ENCODE peak calls at places on chromosomes 11 and 22, in ten cellular contexts. R is kidney; E is natural killer cell; W is tibial nerve; O is nephron progenitor cell; H is activated CD8-positive, alpha-beta T cell treated with anti-CD3 and anti-CD28 coated beads for 36 hours; P is fibroblast of lung; U is kidney epithelial cell; Y is cardiac muscle cell; Z is cardiac fibroblast. A is an unnamed sample.

GRCh38 chr22:44738347-44738715 is 14.0 kb upstream of the ARHGAP8 start:
- DNase-seq in R (peak), E (no peak), W (no peak), O (no peak), H (no peak), P (peak), U (no peak), Y (no peak), Z (no peak), A (no peak)

GRCh38 chr11:73317373-73317772 is 9.3 kb downstream of the ARHGEF17 start:
- DNase-seq in R (peak), E (no peak), W (no peak), O (no peak), H (no peak), P (peak), U (no peak), Y (no peak), Z (no peak), A (no peak)

GRCh38 chr22:23218867-23219251 is 38.5 kb downstream of the BCR start:
- DNase-seq in R (peak), E (no peak), W (no peak), O (peak), H (peak), P (peak), U (peak), Y (peak), Z (no peak), A (no peak)

GRCh38 chr22:24120029-24120428 is 61.3 kb upstream of the SUSD2 start:
- DNase-seq in R (no peak), E (no peak), W (no peak), O (no peak), H (no peak), P (no peak), U (no peak), Y (peak), Z (no peak), A (no peak)

GRCh38 chr11:119684361-119685072 is 44.5 kb downstream of the NECTIN1 start:
- DNase-seq in R (no peak), E (peak), W (no peak), O (peak), H (peak), P (peak), U (peak), Y (no peak), Z (peak), A (no peak)

GRCh38 chr11:70952171-70952570 is 300.2 kb downstream of the SHANK2 start:
- DNase-seq in R (peak), E (no peak), W (no peak), O (no peak), H (no peak), P (no peak), U (no peak), Y (no peak), Z (no peak), A (no peak)

GRCh38 chr22:49627217-49628181 is 200.2 kb downstream of the BRD1 start:
- DNase-seq in R (peak), E (no peak), W (no peak), O (no peak), H (no peak), P (no peak), U (no peak), Y (no peak), Z (no peak), A (no peak)

GRCh38 chr22:32469799-32470212 is 4.8 kb upstream of the FBXO7 start:
- DNase-seq in R (no peak), E (no peak), W (no peak), O (peak), H (no peak), P (peak), U (no peak), Y (no peak), Z (peak), A (peak)

GRCh38 chr11:86737223-86737622 is 63.1 kb upstream of the PRSS23 start:
- DNase-seq in R (no peak), E (no peak), W (no peak), O (no peak), H (no peak), P (no peak), U (no peak), Y (no peak), Z (no peak), A (no peak)

GRCh38 chr11:71150859-71151258 is 101.5 kb downstream of the SHANK2 start:
- DNase-seq in R (no peak), E (no peak), W (no peak), O (no peak), H (no peak), P (no peak), U (no peak), Y (no peak), Z (no peak), A (no peak)

GRCh38 chr11:122202951-122203456 is 87.0 kb upstream of the BLID start:
- DNase-seq in R (peak), E (peak), W (peak), O (peak), H (peak), P (peak), U (no peak), Y (peak), Z (peak), A (peak)

GRCh38 chr11:87092159-87092558 is 54.4 kb downstream of the TMEM135 start:
- DNase-seq in R (no peak), E (no peak), W (no peak), O (no peak), H (no peak), P (no peak), U (no peak), Y (no peak), Z (peak), A (no peak)

GRCh38 chr22:29195964-29196666 is 9.6 kb upstream of the EMID1 start:
- DNase-seq in R (peak), E (no peak), W (no peak), O (no peak), H (no peak), P (no peak), U (no peak), Y (no peak), Z (no peak), A (peak)

GRCh38 chr11:86291466-86292262 is 10.4 kb upstream of the HIKESHI start:
- DNase-seq in R (no peak), E (no peak), W (peak), O (peak), H (peak), P (peak), U (peak), Y (peak), Z (peak), A (peak)

GRCh38 chr11:71551711-71552110 is 3.5 kb downstream of the KRTAP5-9 start:
- DNase-seq in R (no peak), E (no peak), W (no peak), O (no peak), H (no peak), P (no peak), U (no peak), Y (no peak), Z (no peak), A (no peak)

DNA sequence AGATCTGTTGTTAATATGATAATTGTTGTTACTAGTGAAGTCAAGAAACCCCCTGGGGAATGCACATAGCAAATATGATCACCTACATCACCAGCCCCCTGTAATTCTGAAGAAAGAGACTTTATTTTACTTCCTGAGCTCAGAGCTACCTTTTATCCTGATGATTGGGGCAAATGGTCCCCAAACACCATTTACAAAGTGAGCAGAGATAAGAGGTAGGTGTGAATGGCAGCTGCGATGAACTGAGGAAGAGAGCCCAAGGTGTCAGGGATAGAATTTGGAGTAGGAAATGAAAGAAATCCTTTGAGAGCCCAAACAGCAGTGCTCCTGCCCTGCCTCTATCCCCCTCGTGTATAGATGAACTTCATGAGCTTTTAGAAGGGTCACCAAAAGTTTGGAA is 69.1 kb downstream of the TENM4 start:
- DNase-seq in R (no peak), E (no peak), W (no peak), O (no peak), H (no peak), P (no peak), U (no peak), Y (no peak), Z (no peak), A (no peak)
- TF ChIP-seq CTCF in R (no peak), E (no peak), W (no peak), O (no peak), H (no peak), P (no peak), U (no peak), Y (no peak), Z (no peak), A (no peak)

DNA sequence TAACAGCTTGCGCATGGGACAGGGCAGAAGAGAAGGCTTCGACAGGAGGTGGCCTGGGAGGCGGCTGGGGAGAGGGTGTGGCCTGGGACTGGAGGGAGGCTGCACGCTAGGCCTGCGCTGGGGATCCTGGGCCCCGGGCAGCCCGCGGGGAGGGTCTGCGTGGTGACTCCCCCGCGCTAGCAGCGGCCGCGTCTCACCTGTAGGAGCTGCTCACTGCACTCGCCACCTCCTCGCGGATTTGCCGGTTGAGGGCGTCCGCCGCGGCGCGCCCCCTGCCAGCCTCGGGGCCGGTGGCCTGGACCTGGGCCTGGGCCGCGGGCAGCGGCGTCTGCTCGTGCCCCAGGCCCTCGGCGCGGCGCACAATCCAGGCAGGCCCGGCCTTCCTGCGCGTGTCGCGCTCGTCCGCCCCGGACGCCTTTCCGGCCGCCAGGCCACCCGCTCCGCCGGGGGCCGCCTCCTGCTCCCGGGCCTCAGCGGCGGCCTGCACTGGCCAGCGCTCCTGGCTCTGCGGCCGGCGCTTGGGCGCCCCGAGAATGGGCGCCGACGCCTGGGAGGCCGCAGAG is 1.5 kb downstream of the MAP6 start:
- DNase-seq in R (peak), E (no peak), W (no peak), O (peak), H (peak), P (peak), U (no peak), Y (peak), Z (no peak), A (no peak)
- TF ChIP-seq CTCF in R (peak), E (no peak), W (no peak), O (no peak), H (no peak), P (no peak), U (no peak), Y (no peak), Z (no peak), A (no peak)

GRCh38 chr11:19320764-19321163 is 80.0 kb upstream of the E2F8 start:
- DNase-seq in R (no peak), E (no peak), W (peak), O (no peak), H (no peak), P (no peak), U (no peak), Y (no peak), Z (no peak), A (no peak)

GRCh38 chr11:19327280-19327679 is 86.5 kb upstream of the E2F8 start:
- DNase-seq in R (no peak), E (no peak), W (no peak), O (no peak), H (no peak), P (no peak), U (no peak), Y (no peak), Z (no peak), A (no peak)

GRCh38 chr11:19321351-19321750 is 80.6 kb upstream of the E2F8 start:
- DNase-seq in R (no peak), E (no peak), W (no peak), O (no peak), H (no peak), P (no peak), U (no peak), Y (no peak), Z (no peak), A (no peak)

GRCh38 chr11:19326499-19326898 is 85.8 kb upstream of the E2F8 start:
- DNase-seq in R (no peak), E (no peak), W (no peak), O (no peak), H (no peak), P (peak), U (no peak), Y (no peak), Z (peak), A (no peak)

DNA sequence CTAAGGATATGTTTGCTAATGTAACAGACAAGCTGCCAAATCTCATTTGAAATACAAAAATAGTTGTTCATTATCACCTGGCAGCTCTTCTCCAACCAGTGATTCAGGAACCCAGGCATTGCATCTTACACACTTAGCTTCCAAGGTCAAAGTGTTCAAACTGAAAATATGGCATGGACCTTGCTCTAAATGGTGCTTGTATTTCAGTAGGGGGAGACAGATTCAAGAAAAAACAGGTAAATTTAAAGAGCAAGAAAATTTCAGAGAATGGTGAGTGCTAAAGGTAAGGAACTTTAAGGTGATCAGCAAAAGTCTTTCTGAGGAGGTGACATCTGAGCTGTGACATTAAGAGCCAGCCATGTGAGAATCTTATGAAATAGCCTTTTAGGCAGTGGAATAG is 82.8 kb upstream of the E2F8 start:
- DNase-seq in R (no peak), E (no peak), W (no peak), O (no peak), H (no peak), P (no peak), U (no peak), Y (no peak), Z (peak), A (no peak)
- TF ChIP-seq CTCF in R (no peak), E (no peak), W (no peak), O (no peak), H (no peak), P (no peak), U (peak), Y (peak), Z (peak), A (no peak)

DNA sequence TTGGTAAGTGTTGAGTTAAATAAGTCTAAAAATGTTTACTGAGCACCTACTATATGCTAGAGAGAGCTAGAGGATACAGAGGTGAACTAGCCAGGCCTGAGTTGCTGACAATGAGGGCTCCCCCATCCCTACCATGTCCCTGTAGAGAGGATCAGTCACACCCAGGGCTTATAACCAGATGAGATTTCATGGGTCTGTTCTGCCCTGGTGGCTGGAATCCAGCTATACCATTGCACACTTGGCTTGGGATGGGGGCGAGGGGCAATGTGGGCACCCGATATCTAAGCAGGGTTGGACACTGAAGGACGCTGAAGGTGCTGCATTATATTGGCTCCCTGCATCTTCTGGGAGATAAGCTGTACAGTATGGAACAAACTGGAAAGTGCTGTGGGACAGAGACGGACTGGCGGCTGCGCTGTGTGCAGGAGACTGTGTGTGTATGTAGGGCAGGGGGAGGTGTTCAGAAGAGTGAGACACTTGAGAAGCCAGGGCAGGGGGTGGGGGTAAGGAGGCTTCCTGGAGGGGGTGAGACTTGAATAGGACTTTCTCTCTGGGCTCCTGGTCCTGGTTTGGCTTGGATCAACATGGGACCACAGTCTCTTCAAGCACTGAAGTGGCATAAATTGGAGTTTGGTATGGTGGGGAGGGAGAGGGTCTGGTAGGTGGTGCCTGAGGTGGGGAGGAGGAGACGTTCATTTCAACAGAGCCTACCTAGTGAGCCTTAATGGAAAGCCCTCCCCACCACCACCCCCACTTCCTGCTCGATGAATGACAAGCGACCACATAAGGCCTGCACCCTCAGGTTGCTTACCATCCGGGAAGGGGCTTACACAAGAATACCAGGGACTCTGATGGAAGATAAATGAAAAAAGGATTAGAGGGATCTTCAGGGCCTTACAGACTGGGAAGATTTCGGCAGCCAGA is 1.8 kb downstream of the CD82 start:
- DNase-seq in R (no peak), E (no peak), W (no peak), O (no peak), H (peak), P (no peak), U (no peak), Y (no peak), Z (no peak), A (no peak)
- TF ChIP-seq CTCF in R (no peak), E (no peak), W (no peak), O (no peak), H (no peak), P (peak), U (peak), Y (peak), Z (peak), A (no peak)

DNA sequence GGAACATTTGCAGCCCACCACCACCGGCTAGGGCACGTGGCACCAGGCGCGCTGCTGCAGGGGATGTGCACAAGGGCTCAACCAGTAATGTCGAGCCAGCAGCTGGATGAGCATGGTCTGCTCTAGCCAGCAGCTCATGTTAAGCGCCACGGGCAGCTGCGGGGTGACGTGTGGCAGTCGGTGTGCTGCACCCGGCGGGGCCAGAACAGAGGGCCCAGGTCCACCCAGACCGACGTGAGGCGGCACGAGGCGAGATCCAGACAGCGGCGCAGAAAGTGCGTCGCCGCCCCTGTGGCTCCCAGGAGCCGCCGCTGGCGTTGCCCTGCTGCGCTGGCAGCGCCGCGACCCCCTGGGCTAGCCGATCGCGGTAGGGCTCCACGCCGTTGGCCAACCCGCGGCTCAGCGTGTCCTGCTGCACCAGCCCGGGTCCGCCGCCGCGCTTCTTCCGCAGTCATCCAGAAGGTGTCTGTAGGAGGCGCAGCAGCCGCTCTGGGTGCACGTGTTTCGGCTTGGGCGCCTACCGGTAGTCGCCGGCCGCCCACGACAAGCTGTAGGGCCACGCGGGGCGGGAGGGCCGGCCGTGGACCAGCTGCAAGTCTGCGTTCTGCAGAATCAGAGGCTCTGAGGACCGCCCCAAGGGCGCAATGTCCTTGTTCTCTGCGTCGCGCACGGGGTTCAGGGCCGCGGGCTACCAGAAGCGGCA is 4.6 kb upstream of the GALR3 start:
- DNase-seq in R (peak), E (peak), W (no peak), O (peak), H (peak), P (peak), U (no peak), Y (peak), Z (peak), A (peak)
- TF ChIP-seq CTCF in R (peak), E (peak), W (peak), O (peak), H (peak), P (peak), U (peak), Y (peak), Z (peak), A (peak)

DNA sequence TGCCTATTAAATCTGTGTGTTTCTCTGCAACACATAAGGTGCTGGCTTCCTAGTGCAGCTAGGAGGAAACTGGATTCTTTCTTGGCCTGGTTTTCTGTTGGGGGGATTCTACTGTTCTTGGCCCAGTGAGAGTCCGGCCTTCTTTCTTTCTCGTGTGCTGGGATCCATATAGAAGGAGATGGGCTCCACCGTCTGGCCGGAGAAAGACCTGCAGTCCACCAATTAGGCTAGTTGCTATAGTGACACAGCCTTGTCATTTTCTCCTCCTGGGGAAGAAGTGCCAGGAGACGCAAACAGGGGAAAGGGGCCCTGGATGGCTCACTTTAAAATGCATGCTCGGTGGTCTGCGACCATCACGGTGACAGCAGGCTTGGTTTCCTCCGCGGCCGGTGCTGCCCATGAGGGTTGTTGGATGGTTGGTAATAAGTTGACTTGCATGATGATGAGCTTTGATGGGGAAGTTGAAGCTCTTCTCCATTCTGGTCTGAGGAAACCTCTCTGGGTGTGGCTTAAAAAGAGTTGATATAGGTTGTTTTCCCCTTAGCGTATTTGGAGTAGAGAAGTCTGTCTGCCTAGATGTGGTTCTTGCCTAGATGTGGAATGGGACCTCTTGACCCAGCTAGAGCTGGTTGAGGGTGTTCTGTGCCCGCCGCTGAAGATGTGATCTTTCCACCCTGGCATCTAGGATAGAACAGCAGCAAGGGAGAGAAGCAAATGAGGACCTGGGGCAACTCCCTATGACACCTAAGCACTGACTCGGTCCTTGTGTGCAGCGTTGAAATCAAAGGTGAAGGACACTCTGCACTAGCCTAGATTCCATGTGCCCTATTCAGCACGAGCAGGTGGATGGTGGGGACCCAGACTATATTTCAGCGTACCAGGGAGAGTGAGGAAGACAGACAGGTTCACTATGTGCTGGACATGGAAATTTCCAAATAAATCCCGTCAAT is 1335.0 kb downstream of the BRD1 start:
- DNase-seq in R (peak), E (peak), W (peak), O (peak), H (peak), P (peak), U (peak), Y (peak), Z (peak), A (no peak)
- TF ChIP-seq CTCF in R (peak), E (peak), W (peak), O (peak), H (peak), P (peak), U (peak), Y (peak), Z (peak), A (peak)

A was measured in CD14-positive monocyte.